ENCODE peak calls at places on chromosomes 2 and 18, in five cellular contexts. V is H9, F is MM.1S, O is IMR-90, U is GM12878. X is an unnamed sample.
A peak's percentile ranks its signal among the peaks of the same experiment; 100 is the strongest.

GRCh38 chr2:190202604-190203003 is 117.0 kb downstream of the HIBCH start:
- DNase-seq in O (no peak), V (no peak), U (no peak), F (no peak), X (no peak)

GRCh38 chr2:18117592-18117991 is 239.1 kb downstream of the KCNS3 start:
- DNase-seq in O (peak; percentile 41), F (peak; percentile 79), V (peak; percentile 58), U (no peak), X (peak; percentile 67)

GRCh38 chr18:36761186-36761698 is 67.6 kb downstream of the TPGS2 start:
- DNase-seq in U (no peak), O (no peak), F (no peak), V (no peak), X (no peak)

GRCh38 chr2:15553519-15553918 is 7.6 kb downstream of the NBAS start:
- DNase-seq in U (no peak), F (no peak), O (no peak), V (no peak), X (no peak)

GRCh38 chr2:26465266-26465925 is 12.5 kb downstream of the OTOF start:
- DNase-seq in U (no peak), V (no peak), F (no peak), O (no peak), X (no peak)

GRCh38 chr18:48132993-48133674 is 202.7 kb upstream of the SMAD2 start:
- DNase-seq in U (no peak), V (no peak), O (no peak), F (no peak), X (no peak)

GRCh38 chr2:177239934-177240600 is 24.5 kb downstream of the NFE2L2 start:
- DNase-seq in U (peak; percentile 47), O (peak; percentile 49), V (no peak), F (no peak), X (peak; percentile 77)

GRCh38 chr2:149033716-149034115 is 4.8 kb upstream of the LYPD6B start:
- DNase-seq in U (no peak), O (no peak), V (no peak), F (no peak), X (no peak)

GRCh38 chr2:120133572-120134244 is 89.5 kb downstream of the TMEM185B start:
- DNase-seq in U (no peak), V (no peak), O (no peak), F (no peak), X (peak; percentile 9)

GRCh38 chr18:8773980-8774379 is 68.6 kb downstream of the MTCL1 start:
- DNase-seq in O (no peak), V (no peak), F (no peak), U (no peak), X (peak; percentile 55)

GRCh38 chr2:112674229-112674628 is 28.5 kb downstream of the SLC20A1 start:
- DNase-seq in O (no peak), F (no peak), V (no peak), U (no peak), X (no peak)

GRCh38 chr2:144441711-144442141 is 78.2 kb downstream of the ZEB2 start:
- DNase-seq in O (no peak), F (no peak), U (no peak), V (no peak), X (no peak)

GRCh38 chr2:173972636-173973035 is 7.5 kb upstream of the SP3 start:
- DNase-seq in U (no peak), F (no peak), O (peak; percentile 60), V (no peak), X (peak; percentile 24)

GRCh38 chr2:136139601-136140000 is 21.7 kb upstream of the CXCR4 start:
- DNase-seq in U (no peak), V (no peak), F (peak; percentile 89), O (no peak), X (no peak)

GRCh38 chr2:45028276-45028675 is 19.0 kb upstream of the SIX2 start:
- DNase-seq in U (no peak), V (no peak), F (no peak), O (no peak), X (peak; percentile 62)

GRCh38 chr2:158761626-158762025 is 33.5 kb upstream of the DAPL1 start:
- DNase-seq in O (peak; percentile 27), F (no peak), V (no peak), U (no peak), X (peak; percentile 80)

GRCh38 chr18:70781860-70782453 is 493.1 kb downstream of the SOCS6 start:
- DNase-seq in F (peak; percentile 79), V (peak; percentile 59), U (peak; percentile 15), O (peak; percentile 1), X (peak; percentile 57)

GRCh38 chr18:48554610-48555400 is 16.0 kb downstream of the CTIF start:
- DNase-seq in U (no peak), V (no peak), O (no peak), F (no peak), X (no peak)

GRCh38 chr2:63432373-63432772 is 155.9 kb downstream of the WDPCP start:
- DNase-seq in U (no peak), O (peak; percentile 66), F (no peak), V (no peak), X (peak; percentile 19)

GRCh38 chr2:26940001-26940400 is 30.4 kb upstream of the MAPRE3 start:
- DNase-seq in U (no peak), F (no peak), O (no peak), V (no peak), X (no peak)

GRCh38 chr2:176653856-176654443 is 384.7 kb downstream of the MTX2 start:
- DNase-seq in U (no peak), O (peak; percentile 55), V (peak; percentile 81), F (peak; percentile 64), X (peak; percentile 91)

GRCh38 chr18:31064130-31064529 is 21.6 kb upstream of the DSC3 start:
- DNase-seq in V (no peak), O (no peak), F (no peak), U (peak; percentile 17), X (no peak)

GRCh38 chr2:11904029-11904428 is 157.6 kb downstream of the LPIN1 start:
- DNase-seq in O (no peak), V (no peak), F (no peak), U (no peak), X (no peak)

GRCh38 chr2:217647925-217648324 is 354.9 kb downstream of the TNS1 start:
- DNase-seq in V (no peak), O (no peak), F (no peak), U (no peak), X (no peak)

GRCh38 chr2:25598911-25599310 is 74.5 kb downstream of the DTNB start:
- DNase-seq in U (no peak), O (no peak), V (no peak), F (no peak), X (no peak)

GRCh38 chr2:203682688-203683130 is 23.7 kb upstream of the CD28 start:
- DNase-seq in U (no peak), V (no peak), O (peak; percentile 61), F (no peak), X (peak; percentile 95)
- H3K4me1 ChIP-seq in U (no peaks in the 10 kb centered on the region), V (no peaks in the 10 kb centered on the region), O (peaks cover 25% of the 10 kb centered on the region), F (peaks cover 51% of the 10 kb centered on the region), X (peaks cover 69% of the 10 kb centered on the region)

GRCh38 chr2:46800218-46800617 is 115.4 kb downstream of the MCFD2 start:
- DNase-seq in U (no peak), O (peak; percentile 62), F (no peak), V (no peak), X (peak; percentile 81)

GRCh38 chr2:46800625-46801024 is 115.0 kb downstream of the MCFD2 start:
- DNase-seq in V (no peak), U (no peak), F (no peak), O (no peak), X (no peak)

GRCh38 chr2:46796843-46797625 is 118.6 kb downstream of the MCFD2 start:
- DNase-seq in O (no peak), U (no peak), V (no peak), F (no peak), X (no peak)

GRCh38 chr2:46798041-46798440 is 117.6 kb downstream of the MCFD2 start:
- DNase-seq in O (peak; percentile 51), F (no peak), V (no peak), U (no peak), X (peak; percentile 62)

DNA sequence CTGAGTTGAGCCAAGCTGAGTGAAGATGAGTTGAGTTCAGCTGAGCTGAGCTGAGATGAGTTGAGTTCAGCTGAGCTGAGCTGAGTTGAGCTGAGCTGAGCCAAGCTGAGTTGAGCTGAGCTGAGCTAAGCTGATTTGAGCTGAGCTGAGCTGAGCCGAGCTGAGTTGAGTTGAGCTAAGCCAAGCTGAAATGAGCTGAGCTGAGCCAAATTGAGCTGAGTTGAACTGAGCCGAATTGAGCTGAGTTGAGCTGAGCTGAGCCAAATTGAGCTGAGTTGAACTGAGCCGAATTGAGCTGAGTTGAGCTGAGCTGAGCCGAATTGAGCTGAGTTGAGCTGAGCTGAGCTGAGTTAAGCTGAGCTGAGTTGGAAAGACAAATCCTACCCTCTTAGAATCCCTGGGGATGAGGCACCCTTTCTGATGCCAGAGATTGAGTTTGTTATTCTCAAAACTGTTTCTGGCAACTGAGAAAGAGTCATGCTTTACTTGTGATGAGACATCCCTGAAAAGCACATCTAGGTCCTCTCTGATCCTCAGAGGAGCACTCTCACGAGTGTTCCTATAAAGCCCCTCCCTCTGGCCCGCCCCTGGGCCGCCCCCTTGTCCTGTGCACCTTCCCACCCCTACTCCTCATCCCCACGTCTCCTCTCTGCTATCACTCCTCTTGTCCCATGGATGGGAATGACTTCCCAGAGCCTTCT is 116.5 kb downstream of the MCFD2 start:
- DNase-seq in F (no peak), U (no peak), V (no peak), O (peak; percentile 77), X (peak; percentile 91)
- H3K4me2 ChIP-seq in F (no peak overlapping the region), U (no peak overlapping the region), V (no peak overlapping the region), O (no peak overlapping the region), X (peak overlapping the region; percentile 75)

GRCh38 chr2:238433941-238434845 is 7.5 kb downstream of the ASB1 start:
- DNase-seq in U (no peak), O (peak; percentile 96), F (no peak), V (no peak), X (peak; percentile 95)

GRCh38 chr2:238431431-238431830 is 4.7 kb downstream of the ASB1 start:
- DNase-seq in O (no peak), V (no peak), U (no peak), F (no peak), X (no peak)

GRCh38 chr2:238435752-238436096 is 9.0 kb downstream of the ASB1 start:
- DNase-seq in V (no peak), F (no peak), O (no peak), U (no peak), X (no peak)

GRCh38 chr2:238434846-238435751 is 8.4 kb downstream of the ASB1 start:
- DNase-seq in V (no peak), O (no peak), U (no peak), F (no peak), X (no peak)

GRCh38 chr2:238433300-238433915 is 6.7 kb downstream of the ASB1 start:
- DNase-seq in V (no peak), U (no peak), O (no peak), F (no peak), X (no peak)
- H3K4me1 ChIP-seq in V (no peaks in the 10 kb centered on the region), U (peaks cover 2% of the 10 kb centered on the region), O (peaks cover 26% of the 10 kb centered on the region), F (no peaks in the 10 kb centered on the region), X (peaks cover 81% of the 10 kb centered on the region)

DNA sequence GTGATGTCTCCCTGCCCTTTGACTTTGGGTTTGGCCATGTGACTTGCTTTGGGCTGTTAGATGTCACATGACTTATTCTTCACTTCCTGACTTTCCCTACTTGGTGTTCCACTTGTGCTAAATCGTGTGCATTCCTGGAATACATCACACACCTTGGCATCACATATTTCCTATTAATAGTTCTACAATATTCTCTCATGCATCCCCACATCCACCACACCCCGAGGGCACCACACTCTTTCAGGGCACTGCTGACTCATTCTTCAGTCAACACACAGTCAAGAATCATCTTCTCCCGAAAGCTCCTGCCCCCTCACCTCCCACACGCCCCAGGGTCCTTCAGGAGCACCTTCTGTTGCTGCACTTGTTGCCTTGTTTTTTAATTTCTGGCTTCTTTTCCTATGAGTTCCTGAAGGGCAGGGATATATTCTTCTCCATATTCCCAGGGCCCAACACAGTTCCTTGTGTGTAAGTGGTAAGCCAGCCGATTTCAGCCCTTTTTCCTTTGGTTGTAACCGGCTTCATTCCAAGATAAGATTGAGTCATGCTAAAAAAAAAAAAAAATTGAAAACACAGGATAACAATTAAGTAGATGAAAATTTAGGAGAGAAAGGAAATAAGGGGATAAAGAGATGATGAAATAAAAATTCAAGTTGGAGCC is 341.4 kb downstream of the SLC4A3 start:
- DNase-seq in O (peak; percentile 9), F (no peak), U (no peak), V (no peak), X (peak; percentile 68)
- H3K4me2 ChIP-seq in O (no peak overlapping the region), F (no peak overlapping the region), U (no peak overlapping the region), V (no peak overlapping the region), X (peak overlapping the region; percentile 20)